ENCODE peak calls at places on chromosomes 16 and 17, in four cellular contexts. One of them, this sample, is unnamed.

GRCh38 chr17:65088621-65089385 is 32.3 kb upstream of the GNA13 start:
- DNase-seq in lower lobe of right lung: no peak
- DNase-seq in mammary epithelial cell: peak
- DNase-seq in esophagus squamous epithelium: no peak
- DNase-seq in this sample: peak

GRCh38 chr17:61449707-61450640 is 2.2 kb upstream of the TBX4 start:
- DNase-seq in lower lobe of right lung: no peak
- DNase-seq in mammary epithelial cell: no peak
- DNase-seq in esophagus squamous epithelium: no peak
- DNase-seq in this sample: no peak

GRCh38 chr17:46783031-46783593 is 35.4 kb downstream of the WNT3 start:
- DNase-seq in lower lobe of right lung: no peak
- DNase-seq in mammary epithelial cell: no peak
- DNase-seq in esophagus squamous epithelium: no peak
- DNase-seq in this sample: peak

GRCh38 chr17:64718058-64718457 is 56.0 kb upstream of the SMURF2 start:
- DNase-seq in lower lobe of right lung: no peak
- DNase-seq in mammary epithelial cell: peak
- DNase-seq in esophagus squamous epithelium: no peak
- DNase-seq in this sample: peak

GRCh38 chr17:66551839-66552238 is 249.4 kb downstream of the PRKCA start:
- DNase-seq in lower lobe of right lung: no peak
- DNase-seq in mammary epithelial cell: no peak
- DNase-seq in esophagus squamous epithelium: no peak
- DNase-seq in this sample: peak

GRCh38 chr16:81630632-81631026 is 148.5 kb upstream of the PLCG2 start:
- DNase-seq in lower lobe of right lung: no peak
- DNase-seq in mammary epithelial cell: no peak
- DNase-seq in esophagus squamous epithelium: no peak
- DNase-seq in this sample: no peak

GRCh38 chr17:41061969-41062368 is 2.1 kb upstream of the KRTAP2-3 start:
- DNase-seq in lower lobe of right lung: no peak
- DNase-seq in mammary epithelial cell: peak
- DNase-seq in esophagus squamous epithelium: no peak
- DNase-seq in this sample: peak

GRCh38 chr17:64103751-64104364 is 26.1 kb downstream of the ERN1 start:
- DNase-seq in lower lobe of right lung: no peak
- DNase-seq in mammary epithelial cell: peak
- DNase-seq in esophagus squamous epithelium: no peak
- DNase-seq in this sample: peak

GRCh38 chr17:76408037-76408849 is 23.8 kb downstream of the SPHK1 start:
- DNase-seq in lower lobe of right lung: peak
- DNase-seq in mammary epithelial cell: peak
- DNase-seq in esophagus squamous epithelium: no peak
- DNase-seq in this sample: peak

GRCh38 chr16:81436381-81436780 is 8.2 kb upstream of the CMIP start:
- DNase-seq in lower lobe of right lung: no peak
- DNase-seq in mammary epithelial cell: no peak
- DNase-seq in esophagus squamous epithelium: no peak
- DNase-seq in this sample: no peak

GRCh38 chr16:67431077-67431804 is at the start of gene HSD11B2:
- DNase-seq in lower lobe of right lung: peak
- DNase-seq in mammary epithelial cell: peak
- DNase-seq in esophagus squamous epithelium: no peak
- DNase-seq in this sample: peak

GRCh38 chr16:76676356-76676755 is 399.2 kb downstream of the CNTNAP4 start:
- DNase-seq in lower lobe of right lung: no peak
- DNase-seq in mammary epithelial cell: peak
- DNase-seq in esophagus squamous epithelium: no peak
- DNase-seq in this sample: peak

GRCh38 chr17:81489012-81489968 is 23.3 kb downstream of the ACTG1 start:
- DNase-seq in lower lobe of right lung: no peak
- DNase-seq in mammary epithelial cell: no peak
- DNase-seq in esophagus squamous epithelium: no peak
- DNase-seq in this sample: no peak

GRCh38 chr16:68719993-68720489 is 17.1 kb upstream of the CDH1 start:
- DNase-seq in lower lobe of right lung: no peak
- DNase-seq in mammary epithelial cell: no peak
- DNase-seq in esophagus squamous epithelium: no peak
- DNase-seq in this sample: no peak

GRCh38 chr17:48351916-48352332 is 78.1 kb downstream of the SKAP1 start:
- DNase-seq in lower lobe of right lung: no peak
- DNase-seq in mammary epithelial cell: peak
- DNase-seq in esophagus squamous epithelium: no peak
- DNase-seq in this sample: peak

GRCh38 chr16:28531777-28532744 is 6.7 kb downstream of the NUPR1 start:
- DNase-seq in lower lobe of right lung: peak
- DNase-seq in mammary epithelial cell: no peak
- DNase-seq in esophagus squamous epithelium: no peak
- DNase-seq in this sample: no peak

GRCh38 chr16:66801320-66802105 is at the start of gene TERB1:
- DNase-seq in lower lobe of right lung: no peak
- DNase-seq in mammary epithelial cell: no peak
- DNase-seq in esophagus squamous epithelium: no peak
- DNase-seq in this sample: no peak

GRCh38 chr16:89574681-89575246 is 794 bp upstream of the CPNE7 start:
- DNase-seq in lower lobe of right lung: peak
- DNase-seq in mammary epithelial cell: peak
- DNase-seq in esophagus squamous epithelium: no peak
- DNase-seq in this sample: peak

GRCh38 chr17:63497708-63498483 is 21.0 kb downstream of the ACE start:
- DNase-seq in lower lobe of right lung: no peak
- DNase-seq in mammary epithelial cell: no peak
- DNase-seq in esophagus squamous epithelium: no peak
- DNase-seq in this sample: peak

GRCh38 chr16:6682142-6682811 is 650.4 kb upstream of the RBFOX1 start:
- DNase-seq in lower lobe of right lung: peak
- DNase-seq in mammary epithelial cell: no peak
- DNase-seq in esophagus squamous epithelium: no peak
- DNase-seq in this sample: peak

GRCh38 chr16:52405441-52405840 is 141.5 kb downstream of the TOX3 start:
- DNase-seq in lower lobe of right lung: no peak
- DNase-seq in mammary epithelial cell: no peak
- DNase-seq in esophagus squamous epithelium: no peak
- DNase-seq in this sample: peak

GRCh38 chr16:4306439-4307214 is 9.2 kb upstream of the GLIS2 start:
- DNase-seq in lower lobe of right lung: no peak
- DNase-seq in mammary epithelial cell: no peak
- DNase-seq in esophagus squamous epithelium: no peak
- DNase-seq in this sample: no peak

GRCh38 chr16:86085161-86085611 is 186.2 kb downstream of the IRF8 start:
- DNase-seq in lower lobe of right lung: no peak
- DNase-seq in mammary epithelial cell: no peak
- DNase-seq in esophagus squamous epithelium: no peak
- DNase-seq in this sample: no peak

GRCh38 chr16:57916735-57917450 is 54.0 kb downstream of the CNGB1 start:
- DNase-seq in lower lobe of right lung: no peak
- DNase-seq in mammary epithelial cell: peak
- DNase-seq in esophagus squamous epithelium: no peak
- DNase-seq in this sample: peak

GRCh38 chr17:68054296-68054900 is 18.9 kb downstream of the KPNA2 start:
- DNase-seq in lower lobe of right lung: no peak
- DNase-seq in mammary epithelial cell: peak
- DNase-seq in esophagus squamous epithelium: no peak
- DNase-seq in this sample: peak

GRCh38 chr17:68053237-68054030 is 17.9 kb downstream of the KPNA2 start:
- DNase-seq in lower lobe of right lung: no peak
- DNase-seq in mammary epithelial cell: no peak
- DNase-seq in esophagus squamous epithelium: no peak
- DNase-seq in this sample: peak

GRCh38 chr17:68061512-68062313 is 26.2 kb downstream of the KPNA2 start:
- DNase-seq in lower lobe of right lung: no peak
- DNase-seq in mammary epithelial cell: no peak
- DNase-seq in esophagus squamous epithelium: no peak
- DNase-seq in this sample: no peak

GRCh38 chr17:68060336-68060735 is 24.8 kb downstream of the KPNA2 start:
- DNase-seq in lower lobe of right lung: no peak
- DNase-seq in mammary epithelial cell: no peak
- DNase-seq in esophagus squamous epithelium: no peak
- DNase-seq in this sample: no peak

GRCh38 chr17:68057531-68057952 is 22.0 kb downstream of the KPNA2 start:
- DNase-seq in lower lobe of right lung: no peak
- DNase-seq in mammary epithelial cell: no peak
- DNase-seq in esophagus squamous epithelium: no peak
- DNase-seq in this sample: peak
- TF ChIP-seq CTCF in lower lobe of right lung: peak
- TF ChIP-seq CTCF in mammary epithelial cell: peak
- TF ChIP-seq CTCF in esophagus squamous epithelium: peak
- TF ChIP-seq CTCF in this sample: peak

GRCh38 chr16:9941245-9941644 is 241.0 kb downstream of the GRIN2A start:
- DNase-seq in lower lobe of right lung: no peak
- DNase-seq in mammary epithelial cell: no peak
- DNase-seq in esophagus squamous epithelium: no peak
- DNase-seq in this sample: no peak

GRCh38 chr16:9949396-9949795 is 232.8 kb downstream of the GRIN2A start:
- DNase-seq in lower lobe of right lung: no peak
- DNase-seq in mammary epithelial cell: no peak
- DNase-seq in esophagus squamous epithelium: no peak
- DNase-seq in this sample: no peak

GRCh38 chr16:9943121-9943520 is 239.1 kb downstream of the GRIN2A start:
- DNase-seq in lower lobe of right lung: no peak
- DNase-seq in mammary epithelial cell: no peak
- DNase-seq in esophagus squamous epithelium: no peak
- DNase-seq in this sample: no peak

GRCh38 chr16:9948933-9949332 is 233.3 kb downstream of the GRIN2A start:
- DNase-seq in lower lobe of right lung: no peak
- DNase-seq in mammary epithelial cell: no peak
- DNase-seq in esophagus squamous epithelium: no peak
- DNase-seq in this sample: no peak

DNA sequence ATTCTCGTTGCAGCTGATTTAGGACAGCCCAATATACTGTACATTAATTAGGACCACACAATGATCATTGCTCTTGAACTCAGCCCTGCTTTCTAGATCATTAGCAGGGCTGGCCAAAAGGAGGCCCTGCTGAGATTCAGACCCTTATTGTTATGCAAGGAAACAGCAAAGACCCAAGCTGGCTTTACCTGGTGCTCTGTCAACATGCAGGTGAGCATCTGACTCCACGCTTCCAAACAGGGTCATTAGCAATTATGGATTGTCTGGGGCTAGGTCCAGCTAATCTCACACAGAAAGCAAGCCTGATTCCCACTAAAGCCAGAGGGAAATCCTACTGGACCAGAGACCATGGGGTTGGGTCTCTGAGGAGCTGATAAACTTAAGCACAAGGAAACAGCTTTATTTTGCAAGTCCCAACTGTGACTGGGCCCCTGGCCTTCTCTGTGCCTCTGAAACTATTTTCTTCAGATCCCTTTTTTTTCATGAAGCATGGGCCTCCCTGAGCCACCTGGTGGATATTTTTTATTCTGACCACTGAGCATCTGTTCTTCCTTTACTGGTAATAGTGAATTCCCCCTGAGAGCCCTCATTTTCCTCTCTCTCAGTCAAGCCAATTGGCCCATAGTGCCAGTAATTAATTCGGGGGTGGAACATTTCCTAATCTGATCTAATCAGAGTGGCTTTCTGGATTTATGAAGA is 236.1 kb downstream of the GRIN2A start:
- DNase-seq in lower lobe of right lung: no peak
- DNase-seq in mammary epithelial cell: no peak
- DNase-seq in esophagus squamous epithelium: no peak
- DNase-seq in this sample: no peak
- TF ChIP-seq CTCF in lower lobe of right lung: no peak
- TF ChIP-seq CTCF in mammary epithelial cell: no peak
- TF ChIP-seq CTCF in esophagus squamous epithelium: no peak
- TF ChIP-seq CTCF in this sample: no peak

DNA sequence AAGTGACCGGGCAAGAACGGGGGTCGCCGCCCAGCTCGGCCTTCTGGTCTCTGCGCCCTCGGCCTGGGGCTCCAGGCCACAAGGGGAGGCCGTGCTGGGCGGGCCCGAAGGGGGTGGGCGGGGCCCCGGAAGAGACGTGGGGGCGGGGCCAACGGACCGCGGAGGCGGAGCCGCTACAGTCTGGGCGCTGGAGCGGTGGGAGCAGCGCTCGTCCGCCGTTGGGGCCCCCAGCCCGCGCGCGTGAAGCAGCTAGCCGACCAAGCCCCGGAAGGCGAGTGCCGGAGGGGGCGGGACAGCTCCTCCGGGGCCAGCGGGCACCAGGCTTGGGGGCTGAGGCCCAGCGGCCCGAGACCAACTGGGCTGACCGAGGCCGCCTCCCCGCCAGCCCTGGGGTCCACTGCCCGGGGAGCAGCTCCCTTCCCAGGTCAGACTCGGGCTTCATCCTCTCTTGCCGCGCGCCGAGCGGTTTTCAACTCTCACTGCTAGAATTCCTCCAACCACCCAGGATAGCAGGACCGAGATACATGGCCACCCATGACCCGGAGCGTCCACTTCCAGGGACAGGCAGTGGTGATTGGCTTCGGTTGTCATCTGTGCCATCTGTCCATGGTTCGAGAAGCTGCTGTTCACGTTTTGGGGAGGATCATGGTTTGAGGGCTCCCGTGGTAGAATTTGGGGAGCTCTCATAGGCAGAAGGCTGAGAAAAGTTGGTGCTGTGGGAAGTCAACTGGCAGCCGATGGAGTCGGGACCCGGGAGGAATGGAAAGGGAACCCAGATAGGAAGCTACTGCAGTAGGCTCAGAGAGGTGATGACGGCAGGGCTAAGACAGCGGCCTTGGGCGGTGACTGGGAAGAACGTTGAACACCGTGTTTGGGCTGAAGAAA is 44.6 kb upstream of the LCMT1 start:
- DNase-seq in lower lobe of right lung: peak
- DNase-seq in mammary epithelial cell: peak
- DNase-seq in esophagus squamous epithelium: no peak
- DNase-seq in this sample: peak
- TF ChIP-seq CTCF in lower lobe of right lung: no peak
- TF ChIP-seq CTCF in mammary epithelial cell: no peak
- TF ChIP-seq CTCF in esophagus squamous epithelium: no peak
- TF ChIP-seq CTCF in this sample: no peak

DNA sequence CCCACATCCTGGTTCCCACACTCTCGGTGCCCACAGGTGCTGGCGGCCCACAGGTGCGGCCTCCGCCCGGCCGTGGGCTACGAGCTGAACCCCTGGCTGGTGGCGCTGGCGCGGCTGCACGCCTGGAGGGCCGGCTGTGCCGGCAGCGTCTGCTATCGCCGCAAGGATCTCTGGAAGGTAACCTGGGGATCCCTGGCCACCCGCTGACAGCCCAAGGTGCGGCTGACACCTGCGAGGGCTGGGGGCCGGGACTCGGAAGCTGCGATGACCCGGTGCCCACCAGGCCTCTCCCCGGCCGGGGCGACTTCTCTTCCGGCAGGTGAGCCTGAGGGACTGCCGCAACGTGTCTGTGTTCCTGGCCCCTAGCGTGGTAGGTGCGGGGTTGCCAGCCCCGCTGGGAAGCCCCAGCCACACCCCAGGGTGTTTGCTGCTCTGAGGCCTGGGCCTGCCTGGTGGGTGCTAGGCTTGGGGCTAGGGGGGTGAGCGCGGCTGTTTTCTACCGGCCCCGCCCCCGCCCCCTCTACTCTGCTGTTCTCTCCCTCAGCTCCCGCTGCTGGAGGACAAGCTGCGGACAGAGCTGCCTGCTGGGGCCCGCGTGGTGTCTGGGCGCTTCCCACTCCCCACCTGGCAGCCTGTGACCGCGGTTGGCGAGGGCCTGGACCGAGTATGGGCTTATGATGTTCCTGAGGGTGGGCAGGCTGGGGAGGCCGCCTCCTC is 977 bp downstream of the ANTKMT start:
- DNase-seq in lower lobe of right lung: no peak
- DNase-seq in mammary epithelial cell: no peak
- DNase-seq in esophagus squamous epithelium: no peak
- DNase-seq in this sample: no peak
- TF ChIP-seq CTCF in lower lobe of right lung: no peak
- TF ChIP-seq CTCF in mammary epithelial cell: no peak
- TF ChIP-seq CTCF in esophagus squamous epithelium: no peak
- TF ChIP-seq CTCF in this sample: no peak

GRCh38 chr16:2428787-2429036 is 535 bp upstream of the CCNF start:
- DNase-seq in lower lobe of right lung: no peak
- DNase-seq in mammary epithelial cell: no peak
- DNase-seq in esophagus squamous epithelium: no peak
- DNase-seq in this sample: no peak
- TF ChIP-seq CTCF in lower lobe of right lung: no peak
- TF ChIP-seq CTCF in mammary epithelial cell: no peak
- TF ChIP-seq CTCF in esophagus squamous epithelium: no peak
- TF ChIP-seq CTCF in this sample: peak

This sample was measured in epithelial cell of esophagus.